ENCODE peak calls at places on chromosomes 16 and 17, in six cellular contexts. R is mesendoderm, W is IMR-90, V is H1, K is H9, P is neuronal stem cell. F is an unnamed sample.

GRCh38 chr16:85535352-85536072 is 77.6 kb upstream of the GSE1 start:
- DNase-seq in R (peak), W (no peak), V (no peak), K (no peak), P (no peak), F (peak)

GRCh38 chr16:53812914-53813313 is 109.0 kb downstream of the FTO start:
- DNase-seq in R (no peak), W (no peak), V (no peak), K (no peak), P (no peak), F (no peak)

GRCh38 chr17:35973333-35974260 is 7.7 kb downstream of the CCL16 start:
- DNase-seq in R (peak), W (peak), V (no peak), K (no peak), P (no peak), F (peak)

GRCh38 chr17:79294459-79295071 is 219.9 kb downstream of the ENGASE start:
- DNase-seq in R (peak), W (peak), V (peak), K (peak), P (peak), F (peak)

GRCh38 chr16:535446-536405 is 8.2 kb downstream of the CAPN15 start:
- DNase-seq in R (no peak), W (peak), V (no peak), K (no peak), P (no peak), F (peak)

GRCh38 chr16:76278976-76279375 is 1.8 kb downstream of the CNTNAP4 start:
- DNase-seq in R (peak), W (no peak), V (no peak), K (no peak), P (no peak), F (peak)

GRCh38 chr16:72873853-72874252 is 174.1 kb downstream of the ZFHX3 start:
- DNase-seq in R (no peak), W (no peak), V (no peak), K (no peak), P (no peak), F (no peak)

GRCh38 chr17:38466346-38467315 is 38.4 kb downstream of the ARHGAP23 start:
- DNase-seq in R (no peak), W (no peak), V (no peak), K (no peak), P (no peak), F (no peak)

GRCh38 chr16:75653926-75654325 is 6.4 kb downstream of the TERF2IP start:
- DNase-seq in R (no peak), W (peak), V (no peak), K (no peak), P (no peak), F (no peak)

GRCh38 chr16:76818611-76819181 is 372.3 kb upstream of the MON1B start:
- DNase-seq in R (no peak), W (no peak), V (no peak), K (no peak), P (no peak), F (no peak)

DNA sequence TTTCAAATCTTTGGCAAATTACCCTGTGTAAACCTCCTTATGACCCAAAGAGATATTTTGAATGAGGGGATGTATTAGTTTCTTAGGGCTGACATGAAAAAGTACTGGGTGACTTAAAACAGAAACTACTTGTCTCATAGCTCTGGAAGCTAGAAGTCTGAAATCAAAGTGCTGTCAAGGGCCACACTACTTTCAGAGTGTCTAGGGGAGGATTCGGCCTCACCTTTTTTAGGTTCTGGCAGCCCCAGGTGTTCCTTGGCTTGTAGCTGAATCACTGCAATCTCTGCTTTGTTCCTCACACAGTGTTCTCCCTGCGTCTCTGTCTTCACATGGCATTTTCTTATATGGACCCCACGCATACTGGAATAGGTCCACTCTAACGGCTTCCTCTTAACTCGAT is 322.2 kb downstream of the CDH13 start:
- DNase-seq in R (no peak), W (no peak), V (no peak), K (no peak), P (no peak), F (no peak)
- H2BK15ac ChIP-seq in R (no peak), W (no peak), V (no peak), K (no peak), P (no peak), F (no peak)

GRCh38 chr16:89785523-89786155 is 30.8 kb downstream of the FANCA start:
- DNase-seq in R (no peak), W (no peak), V (no peak), K (no peak), P (no peak), F (no peak)

GRCh38 chr16:89784409-89784808 is 32.0 kb downstream of the FANCA start:
- DNase-seq in R (no peak), W (no peak), V (no peak), K (no peak), P (no peak), F (no peak)

GRCh38 chr16:89787365-89787805 is 29.1 kb downstream of the FANCA start:
- DNase-seq in R (no peak), W (no peak), V (no peak), K (no peak), P (no peak), F (no peak)

GRCh38 chr16:89782489-89782888 is 34.0 kb downstream of the FANCA start:
- DNase-seq in R (no peak), W (no peak), V (no peak), K (no peak), P (no peak), F (no peak)

DNA sequence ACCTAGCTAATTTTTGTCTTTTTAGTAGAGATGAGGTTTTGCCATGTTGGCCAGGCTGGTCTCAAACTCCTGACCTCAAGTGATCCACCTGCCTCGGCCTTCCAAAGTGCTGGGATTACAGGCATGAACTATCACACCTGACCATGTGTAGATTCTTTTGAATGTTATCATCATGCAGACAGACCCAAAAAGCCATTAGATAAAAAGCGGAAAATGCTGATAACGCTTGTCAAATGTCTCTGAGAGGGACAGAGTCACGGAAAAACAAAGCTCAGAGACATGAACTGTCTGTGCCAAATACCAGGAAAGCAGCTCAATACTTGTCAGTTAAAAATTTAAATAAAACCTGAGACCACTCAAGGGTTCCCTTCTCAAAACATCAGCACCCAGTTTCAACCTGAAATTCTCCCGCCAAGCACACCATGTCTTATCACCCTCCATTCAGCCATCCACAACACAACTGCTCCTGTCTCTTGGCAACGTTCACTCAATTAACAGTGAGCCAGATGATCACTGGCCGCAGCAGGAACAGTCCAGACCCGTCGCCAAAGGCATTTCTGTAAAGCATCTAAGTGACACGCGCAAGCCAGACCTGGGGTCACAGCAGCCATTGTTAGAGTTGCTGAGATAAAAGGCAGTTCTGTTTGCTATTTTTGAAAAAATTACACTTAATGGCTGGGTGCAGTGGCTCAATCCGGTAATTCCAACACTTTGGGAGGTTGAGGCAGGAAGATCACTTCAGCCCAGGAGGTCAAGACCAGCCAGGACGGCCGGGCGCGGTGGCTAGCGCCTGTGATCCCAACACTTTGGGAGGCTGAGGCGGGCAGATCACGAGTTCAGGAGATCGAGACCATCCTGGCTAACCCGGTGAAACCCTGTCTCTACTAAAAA is 29.7 kb downstream of the FANCA start:
- DNase-seq in R (no peak), W (no peak), V (no peak), K (no peak), P (no peak), F (no peak)
- H3K4me2 ChIP-seq in R (no peak), W (no peak), V (no peak), K (no peak), P (no peak), F (no peak)

GRCh38 chr17:61634942-61635538 is 44.0 kb upstream of the NACA2 start:
- DNase-seq in R (no peak), W (no peak), V (no peak), K (no peak), P (no peak), F (no peak)

GRCh38 chr17:61634011-61634539 is 43.1 kb upstream of the NACA2 start:
- DNase-seq in R (no peak), W (no peak), V (no peak), K (no peak), P (no peak), F (no peak)

GRCh38 chr17:61632826-61633225 is 41.8 kb upstream of the NACA2 start:
- DNase-seq in R (no peak), W (no peak), V (no peak), K (no peak), P (no peak), F (no peak)

GRCh38 chr17:61627658-61628057 is 36.6 kb upstream of the NACA2 start:
- DNase-seq in R (no peak), W (no peak), V (no peak), K (no peak), P (no peak), F (no peak)

DNA sequence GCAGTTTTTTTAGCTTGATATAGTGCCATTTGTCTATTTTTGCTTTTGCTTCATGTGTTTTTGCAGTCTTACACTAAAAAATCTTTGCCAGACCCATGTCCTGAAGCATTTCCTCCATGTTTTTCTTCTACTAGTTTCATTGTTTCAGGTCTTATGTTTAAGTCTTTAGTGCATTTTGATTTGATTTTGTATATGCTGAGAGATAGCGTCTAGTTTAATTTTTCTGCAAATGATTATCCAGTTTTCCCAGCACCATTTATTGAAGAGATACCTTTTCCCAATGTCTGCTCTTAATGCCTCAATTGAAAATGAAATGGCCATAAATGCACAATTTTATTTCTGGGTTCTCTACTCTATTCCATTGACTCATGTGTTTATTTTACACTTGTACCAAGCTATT is 40.8 kb upstream of the NACA2 start:
- DNase-seq in R (no peak), W (no peak), V (no peak), K (no peak), P (no peak), F (no peak)
- H2BK15ac ChIP-seq in R (no peak), W (no peak), V (no peak), K (no peak), P (no peak), F (no peak)

GRCh38 chr17:31479524-31479923 is 88.0 kb downstream of the RAB11FIP4 start:
- DNase-seq in R (no peak), W (no peak), V (no peak), K (no peak), P (no peak), F (no peak)

GRCh38 chr17:31480067-31480466 is 88.6 kb downstream of the RAB11FIP4 start:
- DNase-seq in R (no peak), W (no peak), V (no peak), K (no peak), P (no peak), F (no peak)

GRCh38 chr17:31479009-31479408 is 87.5 kb downstream of the RAB11FIP4 start:
- DNase-seq in R (no peak), W (no peak), V (no peak), K (no peak), P (no peak), F (no peak)

GRCh38 chr17:31480904-31481782 is 89.7 kb downstream of the RAB11FIP4 start:
- DNase-seq in R (no peak), W (no peak), V (no peak), K (no peak), P (no peak), F (no peak)

GRCh38 chr17:31481783-31482081 is 90.3 kb downstream of the RAB11FIP4 start:
- DNase-seq in R (no peak), W (no peak), V (no peak), K (no peak), P (no peak), F (no peak)
- H3K4me2 ChIP-seq in R (no peak), W (no peak), V (no peak), K (no peak), P (no peak), F (no peak)

GRCh38 chr17:14470417-14470816 is 169.5 kb downstream of the HS3ST3B1 start:
- DNase-seq in R (no peak), W (no peak), V (no peak), K (no peak), P (no peak), F (no peak)
- H2BK15ac ChIP-seq in R (no peak), W (peak), V (no peak), K (no peak), P (peak), F (peak)

GRCh38 chr16:11700264-11701029 is 32.2 kb downstream of the SNN start:
- DNase-seq in R (no peak), W (peak), V (no peak), K (no peak), P (no peak), F (peak)

GRCh38 chr16:11696266-11697012 is 28.2 kb downstream of the SNN start:
- DNase-seq in R (no peak), W (no peak), V (no peak), K (no peak), P (no peak), F (no peak)

GRCh38 chr16:11699234-11699894 is 31.1 kb downstream of the SNN start:
- DNase-seq in R (no peak), W (no peak), V (no peak), K (no peak), P (no peak), F (no peak)

GRCh38 chr16:11698271-11698689 is 30.0 kb downstream of the SNN start:
- DNase-seq in R (no peak), W (peak), V (no peak), K (no peak), P (no peak), F (no peak)

DNA sequence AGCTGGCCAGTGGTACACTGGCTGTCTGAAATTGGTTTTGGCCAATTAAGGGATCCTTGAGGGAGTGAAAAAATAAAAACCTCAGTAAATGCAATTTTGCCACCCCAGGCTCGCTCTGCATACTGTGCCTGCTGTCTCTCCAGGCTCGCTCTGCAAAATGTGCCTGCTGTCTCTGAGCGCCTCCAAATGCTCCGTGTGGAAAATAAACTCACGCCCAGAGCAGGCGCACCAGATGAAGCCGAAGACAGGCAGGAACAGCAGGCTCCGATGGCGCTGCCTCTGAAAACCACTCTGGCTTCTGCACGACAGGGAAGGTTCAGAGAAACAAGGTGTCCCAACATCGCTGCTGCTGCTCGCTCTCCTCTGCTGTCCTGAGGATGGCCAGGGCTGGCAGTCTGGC is 29.1 kb downstream of the SNN start:
- DNase-seq in R (no peak), W (no peak), V (no peak), K (no peak), P (no peak), F (no peak)
- H3K4me2 ChIP-seq in R (no peak), W (no peak), V (no peak), K (no peak), P (no peak), F (no peak)

GRCh38 chr17:3922765-3923164 is 6.5 kb upstream of the P2RX1 start:
- DNase-seq in R (no peak), W (no peak), V (no peak), K (no peak), P (no peak), F (no peak)
- H2BK15ac ChIP-seq in R (no peak), W (no peak), V (no peak), K (no peak), P (no peak), F (no peak)